ENCODE peak calls at places on chromosomes 7 and 10, in six cellular contexts. U is NB4, G is testis, Z is suprapubic skin, D is spleen, T is IMR-90. R is an unnamed sample.

GRCh38 chr10:118343549-118343948 is 1.4 kb upstream of the FAM204A start:
- DNase-seq in U (no peak), G (no peak), Z (no peak), D (no peak), T (no peak), R (no peak)

GRCh38 chr7:7681191-7681935 is 37.0 kb downstream of the RPA3 start:
- DNase-seq in U (peak), G (peak), Z (no peak), D (no peak), T (peak), R (no peak)

GRCh38 chr10:27815261-27815660 is 69.6 kb upstream of the MKX start:
- DNase-seq in U (no peak), G (no peak), Z (no peak), D (no peak), T (no peak), R (no peak)

GRCh38 chr10:110285501-110285900 is 19.2 kb downstream of the SMNDC1 start:
- DNase-seq in U (no peak), G (no peak), Z (no peak), D (no peak), T (no peak), R (no peak)

GRCh38 chr10:87618470-87619423 is 40.9 kb upstream of the PAPSS2 start:
- DNase-seq in U (peak), G (no peak), Z (no peak), D (no peak), T (peak), R (no peak)

GRCh38 chr10:88793747-88794299 is 8.7 kb upstream of the LIPM start:
- DNase-seq in U (peak), G (no peak), Z (no peak), D (no peak), T (peak), R (no peak)

GRCh38 chr7:27745064-27745583 is 5.2 kb downstream of the TAX1BP1 start:
- DNase-seq in U (peak), G (peak), Z (no peak), D (no peak), T (peak), R (peak)

GRCh38 chr10:44853148-44853734 is 57.9 kb upstream of the TMEM72 start:
- DNase-seq in U (peak), G (peak), Z (no peak), D (no peak), T (peak), R (no peak)

GRCh38 chr10:100346351-100346764 is 675 bp upstream of the SCD start:
- DNase-seq in U (peak), G (peak), Z (peak), D (peak), T (peak), R (peak)

GRCh38 chr7:95357623-95358022 is 33.3 kb upstream of the PON1 start:
- DNase-seq in U (no peak), G (no peak), Z (no peak), D (no peak), T (no peak), R (no peak)

GRCh38 chr7:117949232-117949631 is 76.0 kb upstream of the CTTNBP2 start:
- DNase-seq in U (no peak), G (no peak), Z (no peak), D (no peak), T (peak), R (no peak)

GRCh38 chr10:50740351-50740688 is 584 bp downstream of the ASAH2B start:
- DNase-seq in U (no peak), G (no peak), Z (no peak), D (peak), T (peak), R (no peak)

GRCh38 chr10:128823201-128823600 is 643.8 kb upstream of the MGMT start:
- DNase-seq in U (no peak), G (no peak), Z (no peak), D (no peak), T (no peak), R (no peak)

GRCh38 chr10:79398642-79399041 is 46.8 kb downstream of the ZCCHC24 start:
- DNase-seq in U (no peak), G (no peak), Z (no peak), D (no peak), T (no peak), R (no peak)

DNA sequence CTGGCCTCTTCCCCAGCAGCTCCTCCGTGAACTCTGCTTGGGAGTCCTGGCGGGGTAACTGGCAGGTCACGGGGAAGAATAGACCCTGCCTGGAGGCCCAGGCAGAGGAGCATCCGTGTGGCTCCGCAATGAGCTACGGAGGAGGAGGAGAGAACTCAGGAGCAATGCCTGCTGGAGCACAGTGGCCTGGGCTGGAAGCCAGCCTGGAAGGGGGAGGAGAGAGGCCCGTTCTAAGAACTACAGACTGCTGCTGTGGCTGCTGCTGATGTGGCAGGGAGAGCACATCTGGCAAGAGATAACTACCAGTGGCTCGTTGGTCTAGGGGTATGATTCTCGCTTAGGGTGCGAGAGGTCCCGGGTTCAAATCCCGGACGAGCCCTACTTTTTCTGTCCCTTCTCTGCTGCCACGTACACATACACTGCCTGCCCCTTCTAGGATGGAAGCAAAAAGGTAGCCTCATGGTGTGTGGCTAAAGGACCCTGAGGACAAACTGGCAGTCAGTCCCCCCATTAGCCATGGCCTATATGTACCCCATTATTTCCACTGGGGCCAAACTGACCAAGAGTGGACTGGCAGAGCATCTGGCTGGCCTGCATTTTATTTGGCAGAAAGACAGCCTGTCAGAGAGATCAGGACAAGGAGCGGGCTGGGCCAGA is 7.7 kb upstream of the OPN1SW start:
- DNase-seq in U (peak), G (peak), Z (no peak), D (no peak), T (peak), R (peak)
- H3K4me3 ChIP-seq in U (no peak), G (no peak), Z (no peak), D (no peak), T (no peak), R (no peak)

GRCh38 chr7:47232751-47233412 is 349.0 kb downstream of the TNS3 start:
- DNase-seq in U (peak), G (no peak), Z (no peak), D (no peak), T (no peak), R (no peak)
- TF ChIP-seq CTCF in U (no peak), G (no peak), Z (no peak), D (no peak), T (no peak), R (no peak)

DNA sequence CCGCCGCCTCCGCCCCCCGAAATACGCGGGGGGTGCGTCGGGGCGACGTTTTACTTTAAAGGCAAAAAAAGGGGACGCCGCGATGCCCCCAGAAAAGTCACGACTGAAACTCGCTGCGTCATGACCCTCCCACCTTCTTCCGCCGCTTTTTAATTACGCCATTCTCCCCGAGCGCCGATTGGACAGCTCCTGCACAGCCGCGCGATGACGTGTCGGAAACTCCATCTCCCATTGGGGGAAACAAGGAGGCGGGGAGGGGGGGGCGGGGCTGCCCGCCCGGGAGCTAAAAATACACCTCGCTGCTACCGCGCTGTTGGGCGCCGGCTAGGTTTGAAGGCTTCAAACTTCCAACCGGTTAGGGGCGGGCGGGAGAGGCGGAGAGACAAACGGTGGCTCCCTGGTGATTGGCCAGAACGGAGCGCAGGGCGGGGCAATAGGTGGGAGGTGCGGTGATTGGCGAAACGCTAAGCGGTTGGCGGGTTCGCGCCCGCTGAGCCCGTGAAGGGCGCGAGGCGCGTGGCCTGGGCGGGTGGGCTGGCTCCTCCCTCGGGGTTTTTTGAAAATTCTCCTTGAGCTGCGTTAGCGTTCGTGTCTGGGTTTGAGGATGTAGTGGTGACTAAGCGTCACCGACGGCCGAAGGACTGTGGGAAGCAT is at the start of gene RHEB:
- DNase-seq in U (peak), G (peak), Z (peak), D (peak), T (peak), R (peak)
- TF ChIP-seq POLR2A in U (no peak), G (peak), Z (no peak), D (no peak), T (no peak), R (peak)

GRCh38 chr10:11611248-11612003 is at the start of gene USP6NL:
- DNase-seq in U (peak), G (peak), Z (peak), D (peak), T (peak), R (peak)
- H3K4me3 ChIP-seq in U (peak), G (peak), Z (peak), D (peak), T (peak), R (peak)

GRCh38 chr10:84214046-84214572 is 11.2 kb downstream of the LRIT2 start:
- DNase-seq in U (no peak), G (peak), Z (peak), D (no peak), T (no peak), R (no peak)

GRCh38 chr10:84212015-84212414 is 13.3 kb downstream of the LRIT2 start:
- DNase-seq in U (no peak), G (no peak), Z (peak), D (no peak), T (no peak), R (no peak)

GRCh38 chr10:84216834-84217233 is 8.5 kb downstream of the LRIT2 start:
- DNase-seq in U (no peak), G (no peak), Z (peak), D (no peak), T (no peak), R (no peak)

GRCh38 chr10:84213076-84213475 is 12.3 kb downstream of the LRIT2 start:
- DNase-seq in U (no peak), G (no peak), Z (peak), D (no peak), T (no peak), R (no peak)

GRCh38 chr10:84214612-84215235 is 10.6 kb downstream of the LRIT2 start:
- DNase-seq in U (peak), G (peak), Z (peak), D (no peak), T (no peak), R (no peak)
- TF ChIP-seq CTCF in U (peak), G (no peak), Z (no peak), D (no peak), T (peak), R (no peak)

DNA sequence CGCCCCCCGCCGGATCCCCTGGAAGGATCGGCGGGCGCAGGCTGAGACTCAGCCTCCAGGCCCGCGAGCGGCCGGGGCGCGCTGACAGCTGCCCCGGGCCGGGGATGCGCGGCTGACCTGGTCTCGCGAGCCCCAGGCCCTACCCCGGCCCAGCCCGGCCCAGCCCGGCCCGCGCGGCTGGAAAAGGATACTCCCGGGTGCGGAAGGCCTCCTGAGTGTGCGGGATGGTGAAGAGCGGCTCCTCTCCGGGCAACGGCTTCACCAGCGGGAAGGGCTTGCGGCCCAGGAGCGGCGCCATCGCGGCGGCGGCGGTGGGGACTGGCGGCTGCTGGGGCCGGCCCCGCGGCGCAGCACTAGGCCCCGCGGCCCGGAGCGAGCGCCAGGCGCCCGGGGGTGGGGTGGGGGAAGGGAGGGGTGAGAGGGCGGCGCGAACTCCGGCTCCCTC is 435 bp downstream of the BAZ1B start:
- DNase-seq in U (no peak), G (no peak), Z (no peak), D (no peak), T (peak), R (no peak)
- TF ChIP-seq POLR2A in U (no peak), G (no peak), Z (no peak), D (no peak), T (peak), R (no peak)

GRCh38 chr7:135981958-135982646 is 4.9 kb upstream of the MTPN start:
- DNase-seq in U (no peak), G (no peak), Z (no peak), D (no peak), T (no peak), R (no peak)

GRCh38 chr7:135979674-135980660 is 2.8 kb upstream of the MTPN start:
- DNase-seq in U (peak), G (no peak), Z (no peak), D (no peak), T (peak), R (no peak)

GRCh38 chr7:135977742-135978066 is 545 bp upstream of the MTPN start:
- DNase-seq in U (no peak), G (no peak), Z (no peak), D (no peak), T (no peak), R (no peak)

GRCh38 chr7:135978624-135979023 is 1.5 kb upstream of the MTPN start:
- DNase-seq in U (no peak), G (no peak), Z (no peak), D (no peak), T (no peak), R (no peak)

GRCh38 chr7:135980665-135981180 is 3.6 kb upstream of the MTPN start:
- DNase-seq in U (peak), G (peak), Z (no peak), D (no peak), T (peak), R (no peak)
- H3K4me3 ChIP-seq in U (no peak), G (no peak), Z (peak), D (no peak), T (no peak), R (no peak)

GRCh38 chr7:72751978-72752377 is 76.0 kb downstream of the TYW1B start:
- DNase-seq in U (peak), G (peak), Z (no peak), D (no peak), T (no peak), R (no peak)
- TF ChIP-seq CTCF in U (peak), G (no peak), Z (no peak), D (no peak), T (peak), R (no peak)

DNA sequence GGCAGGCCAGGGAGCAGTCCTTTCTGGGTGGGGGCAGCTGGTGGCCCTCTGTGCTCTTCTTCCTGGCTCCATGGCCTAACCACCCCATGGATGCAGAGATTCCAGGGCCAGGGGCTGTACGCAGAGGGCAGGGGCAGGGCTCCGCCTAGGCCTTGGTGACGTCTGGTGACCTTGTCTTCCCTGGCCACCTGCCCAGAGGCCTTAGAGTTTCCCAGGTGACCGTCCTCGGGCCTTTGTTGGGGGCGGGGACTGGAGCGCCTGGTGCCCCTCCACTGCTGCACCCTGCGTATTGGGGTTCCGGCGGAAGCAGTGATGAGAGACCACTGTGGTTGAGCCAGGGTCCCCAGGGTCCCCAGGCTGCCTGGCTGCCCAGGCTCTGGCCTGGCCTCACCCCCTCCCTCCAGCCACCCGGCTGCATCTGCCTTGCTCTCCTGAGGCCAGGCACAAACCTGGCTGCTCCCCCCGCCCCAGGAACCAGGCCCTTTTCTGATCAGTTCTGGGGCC is 10.3 kb downstream of the PWWP2B start:
- DNase-seq in U (no peak), G (peak), Z (no peak), D (no peak), T (no peak), R (no peak)
- TF ChIP-seq POLR2A in U (no peak), G (no peak), Z (no peak), D (no peak), T (no peak), R (no peak)